ENCODE peak calls at places on chromosomes 16 and 17, in six cellular contexts. One of them, this sample, is unnamed.

GRCh38 chr16:30375830-30376229 is 1.2 kb downstream of the MYL11 start:
- DNase-seq in IMR-90: no peak
- DNase-seq in amygdala: no peak
- DNase-seq in nephron progenitor cell: no peak
- DNase-seq in T-cell: no peak
- DNase-seq in stomach: no peak
- DNase-seq in this sample: no peak

GRCh38 chr17:66309793-66310192 is 7.4 kb downstream of the PRKCA start:
- DNase-seq in T-cell: no peak
- DNase-seq in stomach: no peak
- DNase-seq in amygdala: peak; percentile 21
- DNase-seq in nephron progenitor cell: no peak
- DNase-seq in IMR-90: no peak
- DNase-seq in this sample: peak; percentile 45

GRCh38 chr17:48113201-48113676 is 5.7 kb downstream of the SNX11 start:
- DNase-seq in nephron progenitor cell: no peak
- DNase-seq in stomach: no peak
- DNase-seq in amygdala: no peak
- DNase-seq in T-cell: peak; percentile 52
- DNase-seq in IMR-90: no peak
- DNase-seq in this sample: no peak

GRCh38 chr16:3246002-3246401 is 10.4 kb downstream of the MEFV start:
- DNase-seq in nephron progenitor cell: no peak
- DNase-seq in T-cell: no peak
- DNase-seq in IMR-90: no peak
- DNase-seq in amygdala: no peak
- DNase-seq in stomach: no peak
- DNase-seq in this sample: no peak

GRCh38 chr17:80822021-80822699 is 169.5 kb upstream of the CHMP6 start:
- DNase-seq in nephron progenitor cell: no peak
- DNase-seq in IMR-90: no peak
- DNase-seq in stomach: no peak
- DNase-seq in T-cell: no peak
- DNase-seq in amygdala: no peak
- DNase-seq in this sample: no peak

GRCh38 chr16:29736764-29737163 is 9.0 kb downstream of the C16orf54 start:
- DNase-seq in stomach: no peak
- DNase-seq in T-cell: no peak
- DNase-seq in nephron progenitor cell: no peak
- DNase-seq in amygdala: no peak
- DNase-seq in IMR-90: no peak
- DNase-seq in this sample: no peak

GRCh38 chr17:12647023-12647422 is 18.7 kb upstream of the MYOCD start:
- DNase-seq in amygdala: no peak
- DNase-seq in nephron progenitor cell: no peak
- DNase-seq in stomach: no peak
- DNase-seq in IMR-90: no peak
- DNase-seq in T-cell: no peak
- DNase-seq in this sample: no peak

GRCh38 chr17:10875411-10875810 is 37.5 kb upstream of the PIRT start:
- DNase-seq in T-cell: no peak
- DNase-seq in IMR-90: no peak
- DNase-seq in stomach: no peak
- DNase-seq in nephron progenitor cell: peak; percentile 79
- DNase-seq in amygdala: peak; percentile 11
- DNase-seq in this sample: no peak

GRCh38 chr17:37493249-37494027 is 3.7 kb downstream of the DUSP14 start:
- DNase-seq in amygdala: no peak
- DNase-seq in T-cell: no peak
- DNase-seq in nephron progenitor cell: no peak
- DNase-seq in IMR-90: peak; percentile 94
- DNase-seq in stomach: no peak
- DNase-seq in this sample: peak; percentile 93

GRCh38 chr17:8997994-8998628 is 23.2 kb upstream of the NTN1 start:
- DNase-seq in T-cell: peak; percentile 70
- DNase-seq in nephron progenitor cell: peak; percentile 75
- DNase-seq in stomach: peak; percentile 70
- DNase-seq in amygdala: peak; percentile 21
- DNase-seq in IMR-90: peak; percentile 27
- DNase-seq in this sample: peak; percentile 54

GRCh38 chr17:45307290-45308015 is 9.4 kb downstream of the MAP3K14 start:
- DNase-seq in amygdala: no peak
- DNase-seq in nephron progenitor cell: no peak
- DNase-seq in IMR-90: peak; percentile 90
- DNase-seq in T-cell: peak; percentile 29
- DNase-seq in stomach: no peak
- DNase-seq in this sample: peak; percentile 91

GRCh38 chr17:5544115-5544514 is 40.2 kb downstream of the NLRP1 start:
- DNase-seq in amygdala: no peak
- DNase-seq in stomach: no peak
- DNase-seq in IMR-90: no peak
- DNase-seq in T-cell: no peak
- DNase-seq in nephron progenitor cell: no peak
- DNase-seq in this sample: no peak

GRCh38 chr17:76866774-76867577 is 1.2 kb upstream of the MGAT5B start:
- DNase-seq in IMR-90: peak; percentile 60
- DNase-seq in nephron progenitor cell: no peak
- DNase-seq in stomach: no peak
- DNase-seq in T-cell: no peak
- DNase-seq in amygdala: no peak
- DNase-seq in this sample: peak; percentile 68

GRCh38 chr17:35944151-35944550 is 638 bp upstream of the LYZL6 start:
- DNase-seq in nephron progenitor cell: no peak
- DNase-seq in T-cell: no peak
- DNase-seq in stomach: no peak
- DNase-seq in amygdala: no peak
- DNase-seq in IMR-90: no peak
- DNase-seq in this sample: no peak

GRCh38 chr16:17108596-17108995 is 362.2 kb downstream of the XYLT1 start:
- DNase-seq in IMR-90: no peak
- DNase-seq in T-cell: no peak
- DNase-seq in nephron progenitor cell: no peak
- DNase-seq in stomach: no peak
- DNase-seq in amygdala: no peak
- DNase-seq in this sample: no peak

GRCh38 chr17:39757931-39758873 is 20.5 kb downstream of the GRB7 start:
- DNase-seq in amygdala: no peak
- DNase-seq in T-cell: peak; percentile 13
- DNase-seq in nephron progenitor cell: no peak
- DNase-seq in IMR-90: no peak
- DNase-seq in stomach: no peak
- DNase-seq in this sample: peak; percentile 67

GRCh38 chr17:50244771-50245170 is 29.5 kb upstream of the TMEM92 start:
- DNase-seq in stomach: no peak
- DNase-seq in nephron progenitor cell: no peak
- DNase-seq in IMR-90: no peak
- DNase-seq in T-cell: no peak
- DNase-seq in amygdala: no peak
- DNase-seq in this sample: no peak

GRCh38 chr16:81158964-81159363 is 62.8 kb upstream of the GCSH start:
- DNase-seq in T-cell: no peak
- DNase-seq in nephron progenitor cell: no peak
- DNase-seq in stomach: no peak
- DNase-seq in amygdala: peak; percentile 71
- DNase-seq in IMR-90: no peak
- DNase-seq in this sample: no peak

GRCh38 chr17:27462714-27463113 is 6.5 kb downstream of the KSR1 start:
- DNase-seq in IMR-90: no peak
- DNase-seq in T-cell: no peak
- DNase-seq in stomach: no peak
- DNase-seq in amygdala: no peak
- DNase-seq in nephron progenitor cell: no peak
- DNase-seq in this sample: no peak

GRCh38 chr17:60439501-60439900 is 17.2 kb downstream of the CHCT1 start:
- DNase-seq in stomach: no peak
- DNase-seq in T-cell: no peak
- DNase-seq in amygdala: no peak
- DNase-seq in IMR-90: peak; percentile 68
- DNase-seq in nephron progenitor cell: no peak
- DNase-seq in this sample: peak; percentile 12

GRCh38 chr16:3587547-3588110 is 10.4 kb upstream of the NLRC3 start:
- DNase-seq in T-cell: no peak
- DNase-seq in amygdala: no peak
- DNase-seq in stomach: no peak
- DNase-seq in nephron progenitor cell: no peak
- DNase-seq in IMR-90: no peak
- DNase-seq in this sample: no peak

GRCh38 chr16:31528726-31529397 is 1.2 kb downstream of the AHSP start:
- DNase-seq in T-cell: no peak
- DNase-seq in IMR-90: peak; percentile 23
- DNase-seq in amygdala: no peak
- DNase-seq in nephron progenitor cell: no peak
- DNase-seq in stomach: no peak
- DNase-seq in this sample: peak; percentile 13

GRCh38 chr16:73060948-73061495 is 13.1 kb upstream of the ZFHX3 start:
- DNase-seq in T-cell: no peak
- DNase-seq in nephron progenitor cell: no peak
- DNase-seq in IMR-90: no peak
- DNase-seq in amygdala: no peak
- DNase-seq in stomach: no peak
- DNase-seq in this sample: no peak

GRCh38 chr17:80789356-80789902 is 202.2 kb upstream of the CHMP6 start:
- DNase-seq in stomach: no peak
- DNase-seq in nephron progenitor cell: no peak
- DNase-seq in IMR-90: peak; percentile 97
- DNase-seq in amygdala: no peak
- DNase-seq in T-cell: no peak
- DNase-seq in this sample: peak; percentile 89

GRCh38 chr17:4533522-4534502 is 21.4 kb downstream of the MYBBP1A start:
- DNase-seq in IMR-90: no peak
- DNase-seq in amygdala: peak; percentile 95
- DNase-seq in T-cell: no peak
- DNase-seq in stomach: peak; percentile 76
- DNase-seq in nephron progenitor cell: no peak
- DNase-seq in this sample: no peak

GRCh38 chr16:46573008-46573833 is 48.0 kb downstream of the SHCBP1 start:
- DNase-seq in amygdala: no peak
- DNase-seq in nephron progenitor cell: no peak
- DNase-seq in IMR-90: peak; percentile 52
- DNase-seq in T-cell: no peak
- DNase-seq in stomach: no peak
- DNase-seq in this sample: peak; percentile 17

GRCh38 chr17:39064374-39064773 is 87.1 kb downstream of the PLXDC1 start:
- DNase-seq in stomach: no peak
- DNase-seq in nephron progenitor cell: no peak
- DNase-seq in T-cell: no peak
- DNase-seq in IMR-90: peak; percentile 89
- DNase-seq in amygdala: no peak
- DNase-seq in this sample: peak; percentile 45

GRCh38 chr17:28700830-28701492 is 10.7 kb downstream of the PROCA1 start:
- DNase-seq in amygdala: no peak
- DNase-seq in IMR-90: no peak
- DNase-seq in T-cell: no peak
- DNase-seq in nephron progenitor cell: no peak
- DNase-seq in stomach: no peak
- DNase-seq in this sample: no peak

GRCh38 chr16:89409161-89409711 is 81.1 kb downstream of the ANKRD11 start:
- DNase-seq in nephron progenitor cell: no peak
- DNase-seq in stomach: no peak
- DNase-seq in T-cell: peak; percentile 87
- DNase-seq in amygdala: no peak
- DNase-seq in IMR-90: peak; percentile 71
- DNase-seq in this sample: no peak

GRCh38 chr17:83050651-83051422 is 28.6 kb upstream of the METRNL start:
- DNase-seq in IMR-90: no peak
- DNase-seq in T-cell: no peak
- DNase-seq in amygdala: no peak
- DNase-seq in nephron progenitor cell: no peak
- DNase-seq in stomach: no peak
- DNase-seq in this sample: no peak

GRCh38 chr17:77230436-77230830 is 89.7 kb downstream of the SEC14L1 start:
- DNase-seq in IMR-90: no peak
- DNase-seq in stomach: no peak
- DNase-seq in nephron progenitor cell: no peak
- DNase-seq in amygdala: no peak
- DNase-seq in T-cell: no peak
- DNase-seq in this sample: no peak

GRCh38 chr16:15874745-15875314 is 13.6 kb downstream of the CEP20 start:
- DNase-seq in IMR-90: peak; percentile 80
- DNase-seq in amygdala: peak; percentile 26
- DNase-seq in nephron progenitor cell: peak; percentile 41
- DNase-seq in stomach: peak; percentile 59
- DNase-seq in T-cell: no peak
- DNase-seq in this sample: peak; percentile 72

GRCh38 chr17:32398946-32399345 is 45.4 kb upstream of the PSMD11 start:
- DNase-seq in nephron progenitor cell: no peak
- DNase-seq in stomach: no peak
- DNase-seq in IMR-90: no peak
- DNase-seq in T-cell: no peak
- DNase-seq in amygdala: no peak
- DNase-seq in this sample: no peak

GRCh38 chr17:78407387-78407990 is 29.0 kb downstream of the PGS1 start:
- DNase-seq in amygdala: no peak
- DNase-seq in nephron progenitor cell: no peak
- DNase-seq in stomach: no peak
- DNase-seq in T-cell: no peak
- DNase-seq in IMR-90: peak; percentile 51
- DNase-seq in this sample: no peak

GRCh38 chr16:11907160-11907970 is 8.4 kb downstream of the GSPT1 start:
- DNase-seq in IMR-90: no peak
- DNase-seq in stomach: no peak
- DNase-seq in amygdala: no peak
- DNase-seq in nephron progenitor cell: no peak
- DNase-seq in T-cell: no peak
- DNase-seq in this sample: no peak

GRCh38 chr17:13545941-13546340 is 55.8 kb downstream of the HS3ST3A1 start:
- DNase-seq in amygdala: no peak
- DNase-seq in stomach: no peak
- DNase-seq in nephron progenitor cell: no peak
- DNase-seq in T-cell: no peak
- DNase-seq in IMR-90: no peak
- DNase-seq in this sample: no peak

GRCh38 chr16:54944002-54944401 is 13.3 kb downstream of the IRX5 start:
- DNase-seq in stomach: no peak
- DNase-seq in IMR-90: no peak
- DNase-seq in amygdala: no peak
- DNase-seq in nephron progenitor cell: no peak
- DNase-seq in T-cell: no peak
- DNase-seq in this sample: no peak

GRCh38 chr17:38731526-38732294 is 1.6 kb downstream of the CISD3 start:
- DNase-seq in T-cell: no peak
- DNase-seq in amygdala: no peak
- DNase-seq in stomach: no peak
- DNase-seq in IMR-90: no peak
- DNase-seq in nephron progenitor cell: no peak
- DNase-seq in this sample: no peak

GRCh38 chr16:19288872-19289799 is 3.6 kb downstream of the CLEC19A start:
- DNase-seq in T-cell: no peak
- DNase-seq in IMR-90: no peak
- DNase-seq in amygdala: no peak
- DNase-seq in stomach: no peak
- DNase-seq in nephron progenitor cell: no peak
- DNase-seq in this sample: no peak

This sample was measured in astrocyte of the spinal cord.